ENCODE peak calls at places on chromosomes 16 and 17, in six cellular contexts. One of them, this sample, is unnamed.

GRCh38 chr17:57552114-57552601 is 192.9 kb downstream of the CCDC182 start:
- DNase-seq in neural progenitor cell: peak
- DNase-seq in cardiac fibroblast: peak
- DNase-seq in mammary epithelial cell: no peak
- DNase-seq in upper lobe of right lung: no peak
- DNase-seq in A549: no peak
- DNase-seq in this sample: peak

GRCh38 chr17:80941171-80941570 is 50.5 kb upstream of the CHMP6 start:
- DNase-seq in neural progenitor cell: no peak
- DNase-seq in upper lobe of right lung: peak
- DNase-seq in cardiac fibroblast: no peak
- DNase-seq in mammary epithelial cell: no peak
- DNase-seq in A549: no peak
- DNase-seq in this sample: no peak

GRCh38 chr16:35305476-35305875 is 1846.1 kb downstream of the TP53TG3F start:
- DNase-seq in neural progenitor cell: no peak
- DNase-seq in cardiac fibroblast: no peak
- DNase-seq in A549: no peak
- DNase-seq in mammary epithelial cell: peak
- DNase-seq in upper lobe of right lung: no peak
- DNase-seq in this sample: no peak

GRCh38 chr16:56226840-56227525 is 35.7 kb downstream of the GNAO1 start:
- DNase-seq in neural progenitor cell: no peak
- DNase-seq in mammary epithelial cell: no peak
- DNase-seq in cardiac fibroblast: no peak
- DNase-seq in A549: no peak
- DNase-seq in upper lobe of right lung: no peak
- DNase-seq in this sample: no peak

GRCh38 chr16:30533748-30534367 is 800 bp downstream of the ZNF747 start:
- DNase-seq in cardiac fibroblast: no peak
- DNase-seq in A549: no peak
- DNase-seq in neural progenitor cell: peak
- DNase-seq in mammary epithelial cell: no peak
- DNase-seq in upper lobe of right lung: no peak
- DNase-seq in this sample: no peak

GRCh38 chr17:65312718-65313382 is 175.7 kb downstream of the RGS9 start:
- DNase-seq in neural progenitor cell: no peak
- DNase-seq in cardiac fibroblast: no peak
- DNase-seq in upper lobe of right lung: no peak
- DNase-seq in mammary epithelial cell: no peak
- DNase-seq in A549: no peak
- DNase-seq in this sample: no peak

GRCh38 chr16:74724820-74725549 is 24.3 kb upstream of the MLKL start:
- DNase-seq in upper lobe of right lung: no peak
- DNase-seq in neural progenitor cell: no peak
- DNase-seq in A549: no peak
- DNase-seq in cardiac fibroblast: peak
- DNase-seq in mammary epithelial cell: peak
- DNase-seq in this sample: peak

GRCh38 chr17:19003543-19003965 is 1.0 kb downstream of the FAM83G start:
- DNase-seq in neural progenitor cell: peak
- DNase-seq in cardiac fibroblast: no peak
- DNase-seq in upper lobe of right lung: no peak
- DNase-seq in mammary epithelial cell: no peak
- DNase-seq in A549: no peak
- DNase-seq in this sample: no peak

GRCh38 chr16:85557976-85558589 is 55.0 kb upstream of the GSE1 start:
- DNase-seq in neural progenitor cell: no peak
- DNase-seq in A549: no peak
- DNase-seq in cardiac fibroblast: no peak
- DNase-seq in upper lobe of right lung: no peak
- DNase-seq in mammary epithelial cell: peak
- DNase-seq in this sample: no peak

GRCh38 chr17:7437369-7437863 is 1.9 kb upstream of the FGF11 start:
- DNase-seq in cardiac fibroblast: no peak
- DNase-seq in neural progenitor cell: no peak
- DNase-seq in mammary epithelial cell: no peak
- DNase-seq in upper lobe of right lung: no peak
- DNase-seq in A549: no peak
- DNase-seq in this sample: no peak

GRCh38 chr16:54165912-54166265 is 120.7 kb downstream of the IRX3 start:
- DNase-seq in upper lobe of right lung: no peak
- DNase-seq in neural progenitor cell: no peak
- DNase-seq in cardiac fibroblast: no peak
- DNase-seq in mammary epithelial cell: no peak
- DNase-seq in A549: no peak
- DNase-seq in this sample: no peak

GRCh38 chr17:18960803-18961511 is 9.0 kb downstream of the SLC5A10 start:
- DNase-seq in neural progenitor cell: peak
- DNase-seq in A549: peak
- DNase-seq in mammary epithelial cell: peak
- DNase-seq in upper lobe of right lung: peak
- DNase-seq in cardiac fibroblast: peak
- DNase-seq in this sample: peak

GRCh38 chr17:81884520-81884919 is 6.9 kb downstream of the ALYREF start:
- DNase-seq in A549: no peak
- DNase-seq in mammary epithelial cell: no peak
- DNase-seq in upper lobe of right lung: no peak
- DNase-seq in neural progenitor cell: no peak
- DNase-seq in cardiac fibroblast: peak
- DNase-seq in this sample: no peak

GRCh38 chr17:80442764-80443163 is 27.8 kb downstream of the ENDOV start:
- DNase-seq in mammary epithelial cell: no peak
- DNase-seq in cardiac fibroblast: no peak
- DNase-seq in A549: no peak
- DNase-seq in upper lobe of right lung: no peak
- DNase-seq in neural progenitor cell: no peak
- DNase-seq in this sample: no peak

GRCh38 chr16:3520398-3520797 is 19.6 kb downstream of the CLUAP1 start:
- DNase-seq in neural progenitor cell: no peak
- DNase-seq in upper lobe of right lung: no peak
- DNase-seq in mammary epithelial cell: no peak
- DNase-seq in A549: no peak
- DNase-seq in cardiac fibroblast: no peak
- DNase-seq in this sample: peak

GRCh38 chr17:42819939-42820535 is 4.0 kb downstream of the BECN1 start:
- DNase-seq in cardiac fibroblast: peak
- DNase-seq in A549: peak
- DNase-seq in upper lobe of right lung: peak
- DNase-seq in mammary epithelial cell: peak
- DNase-seq in neural progenitor cell: peak
- DNase-seq in this sample: peak

GRCh38 chr17:37787055-37787720 is 42.3 kb upstream of the HNF1B start:
- DNase-seq in upper lobe of right lung: no peak
- DNase-seq in neural progenitor cell: no peak
- DNase-seq in mammary epithelial cell: no peak
- DNase-seq in cardiac fibroblast: peak
- DNase-seq in A549: peak
- DNase-seq in this sample: peak

GRCh38 chr16:22369221-22369811 is 5.1 kb downstream of the CDR2 start:
- DNase-seq in cardiac fibroblast: peak
- DNase-seq in neural progenitor cell: no peak
- DNase-seq in A549: peak
- DNase-seq in mammary epithelial cell: no peak
- DNase-seq in upper lobe of right lung: no peak
- DNase-seq in this sample: peak

GRCh38 chr16:63904930-63905329 is 1216.9 kb downstream of the CDH11 start:
- DNase-seq in A549: no peak
- DNase-seq in mammary epithelial cell: no peak
- DNase-seq in upper lobe of right lung: no peak
- DNase-seq in cardiac fibroblast: no peak
- DNase-seq in neural progenitor cell: no peak
- DNase-seq in this sample: no peak

GRCh38 chr16:8622315-8622656 is 788 bp downstream of the METTL22 start:
- DNase-seq in mammary epithelial cell: no peak
- DNase-seq in cardiac fibroblast: no peak
- DNase-seq in neural progenitor cell: no peak
- DNase-seq in A549: no peak
- DNase-seq in upper lobe of right lung: no peak
- DNase-seq in this sample: no peak

GRCh38 chr17:20154601-20155000 is 145.4 kb downstream of the SPECC1 start:
- DNase-seq in upper lobe of right lung: no peak
- DNase-seq in mammary epithelial cell: no peak
- DNase-seq in cardiac fibroblast: no peak
- DNase-seq in A549: no peak
- DNase-seq in neural progenitor cell: no peak
- DNase-seq in this sample: no peak

GRCh38 chr17:8062435-8062806 is 23.6 kb downstream of the ALOX15B start:
- DNase-seq in neural progenitor cell: no peak
- DNase-seq in mammary epithelial cell: no peak
- DNase-seq in A549: no peak
- DNase-seq in cardiac fibroblast: peak
- DNase-seq in upper lobe of right lung: no peak
- DNase-seq in this sample: peak

GRCh38 chr16:70375636-70376611 is 29.2 kb downstream of the DDX19A start:
- DNase-seq in cardiac fibroblast: no peak
- DNase-seq in upper lobe of right lung: no peak
- DNase-seq in mammary epithelial cell: no peak
- DNase-seq in neural progenitor cell: no peak
- DNase-seq in A549: no peak
- DNase-seq in this sample: no peak

GRCh38 chr16:89018605-89019158 is 41.7 kb upstream of the CBFA2T3 start:
- DNase-seq in mammary epithelial cell: no peak
- DNase-seq in A549: no peak
- DNase-seq in upper lobe of right lung: no peak
- DNase-seq in cardiac fibroblast: no peak
- DNase-seq in neural progenitor cell: no peak
- DNase-seq in this sample: no peak

GRCh38 chr16:81738831-81739496 is 40.1 kb upstream of the PLCG2 start:
- DNase-seq in A549: no peak
- DNase-seq in cardiac fibroblast: no peak
- DNase-seq in upper lobe of right lung: peak
- DNase-seq in neural progenitor cell: no peak
- DNase-seq in mammary epithelial cell: no peak
- DNase-seq in this sample: no peak

GRCh38 chr16:2963611-2964415 is at the start of gene KREMEN2:
- DNase-seq in neural progenitor cell: peak
- DNase-seq in mammary epithelial cell: peak
- DNase-seq in cardiac fibroblast: no peak
- DNase-seq in A549: peak
- DNase-seq in upper lobe of right lung: no peak
- DNase-seq in this sample: no peak

GRCh38 chr17:56887552-56888467 is 26.0 kb downstream of the TRIM25 start:
- DNase-seq in A549: no peak
- DNase-seq in cardiac fibroblast: no peak
- DNase-seq in mammary epithelial cell: peak
- DNase-seq in upper lobe of right lung: no peak
- DNase-seq in neural progenitor cell: no peak
- DNase-seq in this sample: no peak

GRCh38 chr16:30376508-30376907 is 1.9 kb downstream of the MYL11 start:
- DNase-seq in upper lobe of right lung: no peak
- DNase-seq in neural progenitor cell: no peak
- DNase-seq in A549: no peak
- DNase-seq in cardiac fibroblast: no peak
- DNase-seq in mammary epithelial cell: no peak
- DNase-seq in this sample: no peak

DNA sequence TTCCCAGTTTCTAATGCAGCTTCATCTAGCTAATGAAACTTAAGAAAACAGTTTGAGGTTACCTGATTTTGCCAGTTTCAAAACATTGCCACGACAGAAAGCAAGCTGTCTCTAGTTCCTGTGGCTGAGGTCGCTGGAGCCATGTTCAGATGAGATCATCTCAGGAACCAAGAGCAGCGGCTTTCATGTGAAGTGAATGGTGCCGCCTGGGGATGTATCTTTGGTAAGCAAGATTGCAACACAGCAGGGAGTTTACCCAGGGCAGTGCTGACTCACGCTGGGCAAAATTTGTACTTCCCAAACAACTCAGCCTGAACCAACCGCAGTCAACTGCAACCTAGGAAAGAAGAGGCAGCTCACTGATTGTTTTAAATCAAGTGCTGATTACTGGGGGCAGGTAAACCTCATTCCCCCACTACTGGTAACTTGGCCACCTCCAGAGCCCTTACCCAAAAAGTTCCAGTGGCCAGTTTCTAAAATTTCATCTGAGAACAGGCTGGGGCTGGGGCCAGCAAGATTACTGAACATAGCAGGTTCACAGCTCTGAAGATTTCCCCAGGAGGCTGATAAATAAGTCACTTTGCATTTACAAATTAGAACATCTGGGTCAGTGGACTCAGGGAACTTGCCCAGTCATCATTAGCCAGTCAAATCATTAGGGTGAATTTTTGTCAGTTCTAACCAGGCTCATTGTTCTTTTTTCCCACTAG is at the start of gene RFFL:
- DNase-seq in A549: peak
- DNase-seq in neural progenitor cell: peak
- DNase-seq in upper lobe of right lung: peak
- DNase-seq in cardiac fibroblast: peak
- DNase-seq in mammary epithelial cell: peak
- DNase-seq in this sample: peak
- TF ChIP-seq CTCF in A549: no peak
- TF ChIP-seq CTCF in neural progenitor cell: no peak
- TF ChIP-seq CTCF in upper lobe of right lung: peak
- TF ChIP-seq CTCF in cardiac fibroblast: no peak
- TF ChIP-seq CTCF in mammary epithelial cell: no peak
- TF ChIP-seq CTCF in this sample: no peak

GRCh38 chr17:47280072-47280811 is 26.6 kb downstream of the ITGB3 start:
- DNase-seq in upper lobe of right lung: no peak
- DNase-seq in cardiac fibroblast: peak
- DNase-seq in neural progenitor cell: no peak
- DNase-seq in mammary epithelial cell: peak
- DNase-seq in A549: no peak
- DNase-seq in this sample: peak
- H3K4me3 ChIP-seq in upper lobe of right lung: no peak
- H3K4me3 ChIP-seq in cardiac fibroblast: no peak
- H3K4me3 ChIP-seq in neural progenitor cell: no peak
- H3K4me3 ChIP-seq in mammary epithelial cell: no peak
- H3K4me3 ChIP-seq in A549: no peak
- H3K4me3 ChIP-seq in this sample: no peak

GRCh38 chr16:819336-819735 is 18.8 kb upstream of the GNG13 start:
- DNase-seq in upper lobe of right lung: no peak
- DNase-seq in neural progenitor cell: no peak
- DNase-seq in A549: no peak
- DNase-seq in cardiac fibroblast: no peak
- DNase-seq in mammary epithelial cell: no peak
- DNase-seq in this sample: no peak
- TF ChIP-seq CTCF in upper lobe of right lung: no peak
- TF ChIP-seq CTCF in neural progenitor cell: no peak
- TF ChIP-seq CTCF in A549: no peak
- TF ChIP-seq CTCF in cardiac fibroblast: no peak
- TF ChIP-seq CTCF in mammary epithelial cell: no peak
- TF ChIP-seq CTCF in this sample: no peak

DNA sequence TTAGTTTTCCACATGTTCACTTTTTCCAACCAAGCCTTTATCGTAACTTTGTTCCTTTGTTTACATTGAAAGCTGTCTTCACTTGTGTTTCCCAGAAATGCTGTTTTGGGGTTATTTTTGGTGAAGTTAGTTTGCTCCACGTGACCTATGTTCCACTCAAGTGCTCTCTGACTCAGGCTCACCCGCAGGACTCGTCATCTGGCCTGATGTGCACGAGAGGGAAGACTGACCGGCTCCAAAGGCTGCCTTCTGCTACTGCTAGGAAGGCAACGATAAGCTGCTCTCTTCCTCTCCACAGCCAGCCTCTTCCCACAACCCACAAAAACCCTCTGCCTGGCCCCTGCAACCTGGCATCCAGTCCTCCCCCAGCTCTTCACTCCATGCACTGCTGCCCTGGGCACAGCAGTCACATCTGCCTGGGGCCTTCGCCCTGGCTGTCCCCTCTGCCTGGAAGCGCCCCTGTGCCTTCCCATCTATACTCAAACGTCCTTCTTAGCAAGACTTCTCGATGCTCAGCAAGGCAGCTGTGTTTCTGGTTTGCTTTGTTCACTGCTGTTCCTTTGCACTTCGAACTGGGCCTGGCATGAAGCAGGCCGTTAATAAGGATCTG is 28.0 kb downstream of the ZCCHC14 start:
- DNase-seq in neural progenitor cell: no peak
- DNase-seq in mammary epithelial cell: no peak
- DNase-seq in cardiac fibroblast: peak
- DNase-seq in A549: no peak
- DNase-seq in upper lobe of right lung: peak
- DNase-seq in this sample: peak
- H3K4me3 ChIP-seq in neural progenitor cell: no peak
- H3K4me3 ChIP-seq in mammary epithelial cell: no peak
- H3K4me3 ChIP-seq in cardiac fibroblast: peak
- H3K4me3 ChIP-seq in A549: no peak
- H3K4me3 ChIP-seq in upper lobe of right lung: peak
- H3K4me3 ChIP-seq in this sample: peak

This sample was measured in astrocyte of the spinal cord.